ENCODE peak calls at places on chromosomes 7 and 10, in six cellular contexts. Q is testis, I is Peyer's patch, W is sigmoid colon, V is spleen, K is IMR-90. F is an unnamed sample.
A peak's percentile ranks its signal among the peaks of the same experiment; 100 is the strongest.

GRCh38 chr7:29565634-29565981 is 2.0 kb downstream of the PRR15 start:
- DNase-seq in Q (no peak), I (no peak), W (no peak), V (peak; percentile 67), K (no peak), F (no peak)

GRCh38 chr10:11742779-11743298 is 657 bp downstream of the ECHDC3 start:
- DNase-seq in Q (peak; percentile 36), I (no peak), W (no peak), V (no peak), K (no peak), F (peak; percentile 77)

GRCh38 chr10:69573056-69573806 is at the start of gene NEUROG3:
- DNase-seq in Q (no peak), I (no peak), W (no peak), V (no peak), K (no peak), F (no peak)

GRCh38 chr7:88243345-88243909 is 23.6 kb upstream of the SRI start:
- DNase-seq in Q (peak; percentile 68), I (no peak), W (no peak), V (no peak), K (peak; percentile 44), F (no peak)

GRCh38 chr10:110042181-110042580 is 34.4 kb downstream of the ADD3 start:
- DNase-seq in Q (no peak), I (no peak), W (no peak), V (no peak), K (peak; percentile 62), F (no peak)

GRCh38 chr10:98444314-98445006 is 2.3 kb downstream of the HPS1 start:
- DNase-seq in Q (no peak), I (no peak), W (no peak), V (no peak), K (no peak), F (no peak)

GRCh38 chr7:13715534-13715933 is 273.9 kb downstream of the ETV1 start:
- DNase-seq in Q (no peak), I (no peak), W (no peak), V (no peak), K (no peak), F (no peak)

GRCh38 chr7:42932861-42933591 is 850 bp downstream of the MRPL32 start:
- DNase-seq in Q (peak; percentile 45), I (no peak), W (no peak), V (no peak), K (peak; percentile 26), F (no peak)

GRCh38 chr7:27249724-27250636 is 7.4 kb downstream of the EVX1 start:
- DNase-seq in Q (no peak), I (no peak), W (no peak), V (no peak), K (no peak), F (no peak)
- H3K27me3 ChIP-seq in Q (no peaks in the 10 kb centered on the region), I (peaks cover 73% of the 10 kb centered on the region), W (peaks cover 86% of the 10 kb centered on the region), V (peaks cover 100% of the 10 kb centered on the region), K (peaks cover 95% of the 10 kb centered on the region), F (peaks cover 98% of the 10 kb centered on the region)

DNA sequence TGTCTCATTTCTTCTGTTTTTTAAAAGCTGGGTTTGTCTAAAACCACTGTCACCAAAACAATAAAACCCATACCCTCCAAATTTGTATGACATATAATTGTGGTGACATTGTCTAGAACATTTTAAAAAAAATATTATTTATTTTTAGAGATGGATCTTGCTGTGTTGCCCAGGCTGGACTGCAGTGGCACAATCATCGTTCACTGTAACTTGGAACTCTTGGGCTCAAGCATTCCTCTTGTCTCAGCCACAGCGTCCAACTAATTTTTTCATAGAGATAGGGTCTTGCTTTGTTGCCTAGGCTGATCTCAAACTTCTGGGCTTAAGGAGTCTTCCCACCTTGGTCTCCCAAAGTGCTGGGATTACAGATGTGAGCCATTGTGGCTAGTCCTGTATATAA is 116.5 kb downstream of the CCNY start:
- DNase-seq in Q (no peak), I (no peak), W (no peak), V (no peak), K (no peak), F (no peak)
- H3K4me1 ChIP-seq in Q (peaks cover 50% of the 10 kb centered on the region), I (peaks cover 2% of the 10 kb centered on the region), W (no peaks in the 10 kb centered on the region), V (peaks cover 45% of the 10 kb centered on the region), K (peaks cover 42% of the 10 kb centered on the region), F (peaks cover 66% of the 10 kb centered on the region)

GRCh38 chr7:119037941-119038340 is 813.4 kb downstream of the ANKRD7 start:
- DNase-seq in Q (no peak), I (no peak), W (no peak), V (no peak), K (no peak), F (no peak)
- TF ChIP-seq POLR2A in Q (no peak), I (no peak), W (no peak), V (no peak), K (no peak), F (no peak)

GRCh38 chr7:27102578-27103442 is at the start of gene HOXA2:
- DNase-seq in Q (no peak), I (peak; percentile 66), W (peak; percentile 78), V (no peak), K (peak; percentile 91), F (no peak)

GRCh38 chr7:27100601-27101187 is 1.8 kb downstream of the HOXA2 start:
- DNase-seq in Q (no peak), I (no peak), W (no peak), V (no peak), K (peak; percentile 54), F (no peak)

GRCh38 chr7:27101906-27102577 is 441 bp downstream of the HOXA2 start:
- DNase-seq in Q (no peak), I (no peak), W (peak; percentile 74), V (no peak), K (peak; percentile 35), F (no peak)

GRCh38 chr7:27099839-27100225 is 2.7 kb downstream of the HOXA2 start:
- DNase-seq in Q (no peak), I (no peak), W (no peak), V (no peak), K (peak; percentile 46), F (no peak)

GRCh38 chr7:27101188-27101905 is 1.1 kb downstream of the HOXA2 start:
- DNase-seq in Q (no peak), I (peak; percentile 50), W (peak; percentile 78), V (no peak), K (peak; percentile 75), F (no peak)
- H3K27me3 ChIP-seq in Q (no peaks in the 10 kb centered on the region), I (no peaks in the 10 kb centered on the region), W (no peaks in the 10 kb centered on the region), V (peaks cover 98% of the 10 kb centered on the region), K (no peaks in the 10 kb centered on the region), F (no peaks in the 10 kb centered on the region)